ENCODE peak calls at places on chromosome 1, in seven cellular contexts. Q is A549; L is stimulated activated CD8-positive, alpha-beta memory T cell treated with anti-CD3 and anti-CD28 coated beads, Interleukin-12 subunit alpha, Interleukin-12 subunit beta, amount 100 ng/mL, for 1 hour; E is EL; K is astrocyte of the spinal cord; W is iris pigment epithelial cell; J is fibroblast of pulmonary artery. B is an unnamed sample.
A peak's percentile ranks its signal among the peaks of the same experiment; 100 is the strongest.

GRCh38 chr1:161727343-161727924 is 6.1 kb downstream of the FCRLB start:
- DNase-seq in Q (no peak), L (peak; percentile 8), K (peak; percentile 87), W (peak; percentile 90), E (peak; percentile 78), J (peak; percentile 69), B (peak; percentile 35)

GRCh38 chr1:218828125-218828650 is 345.5 kb upstream of the LYPLAL1 start:
- DNase-seq in K (no peak), L (no peak), Q (no peak), J (no peak), W (no peak), E (no peak), B (peak; percentile 11)

GRCh38 chr1:24899581-24900485 is 30.2 kb downstream of the RUNX3 start:
- DNase-seq in L (no peak), W (no peak), J (no peak), Q (no peak), E (no peak), K (no peak), B (no peak)

GRCh38 chr1:235093685-235094592 is 34.7 kb downstream of the TOMM20 start:
- DNase-seq in K (peak; percentile 72), L (peak; percentile 70), W (peak; percentile 59), E (peak; percentile 67), Q (peak; percentile 78), J (peak; percentile 73), B (peak; percentile 71)

GRCh38 chr1:212225416-212225815 is 59.8 kb upstream of the PPP2R5A start:
- DNase-seq in J (no peak), Q (no peak), K (no peak), L (peak; percentile 9), E (no peak), W (no peak), B (no peak)

GRCh38 chr1:103123321-103123720 is 15.0 kb upstream of the COL11A1 start:
- DNase-seq in W (no peak), Q (no peak), E (no peak), J (no peak), L (no peak), K (no peak), B (no peak)

GRCh38 chr1:205933672-205934618 is 9.3 kb downstream of the SLC26A9 start:
- DNase-seq in W (peak; percentile 59), E (peak; percentile 80), K (peak; percentile 77), Q (peak; percentile 91), J (peak; percentile 84), L (no peak), B (peak; percentile 83)

GRCh38 chr1:107795994-107796393 is 169.0 kb downstream of the VAV3 start:
- DNase-seq in L (no peak), W (no peak), E (no peak), Q (no peak), J (no peak), K (no peak), B (no peak)

GRCh38 chr1:203985044-203985443 is 87.9 kb upstream of the SOX13 start:
- DNase-seq in J (no peak), Q (no peak), K (no peak), W (no peak), L (no peak), E (peak; percentile 24), B (no peak)

GRCh38 chr1:36486436-36487335 is 4.0 kb upstream of the CSF3R start:
- DNase-seq in W (peak; percentile 85), E (no peak), Q (peak; percentile 93), L (no peak), K (no peak), J (peak; percentile 46), B (no peak)

GRCh38 chr1:24199291-24199900 is 12.3 kb upstream of the IFNLR1 start:
- DNase-seq in J (peak; percentile 71), Q (peak; percentile 61), W (peak; percentile 46), L (peak; percentile 56), E (peak; percentile 65), K (peak; percentile 56), B (peak; percentile 60)

GRCh38 chr1:222346955-222347354 is 200.9 kb downstream of the HHIPL2 start:
- DNase-seq in W (no peak), K (no peak), L (no peak), Q (no peak), E (no peak), J (no peak), B (no peak)

GRCh38 chr1:231792634-231793033 is 166.0 kb downstream of the DISC1 start:
- DNase-seq in W (no peak), Q (no peak), K (no peak), L (no peak), J (no peak), E (no peak), B (no peak)

GRCh38 chr1:204073837-204074273 is 940 bp downstream of the SOX13 start:
- DNase-seq in L (no peak), W (peak; percentile 47), Q (peak; percentile 36), K (no peak), E (peak; percentile 34), J (no peak), B (peak; percentile 27)

GRCh38 chr1:180930687-180931086 is 18.0 kb downstream of the KIAA1614 start:
- DNase-seq in Q (no peak), L (no peak), E (no peak), K (no peak), J (no peak), W (no peak), B (no peak)

GRCh38 chr1:116167625-116168276 is 56.6 kb downstream of the MAB21L3 start:
- DNase-seq in K (no peak), W (peak; percentile 26), Q (no peak), E (peak; percentile 18), J (peak; percentile 23), L (no peak), B (peak; percentile 34)

GRCh38 chr1:97138515-97139032 is 417.0 kb downstream of the PTBP2 start:
- DNase-seq in W (no peak), L (no peak), E (no peak), K (no peak), Q (no peak), J (no peak), B (no peak)

GRCh38 chr1:3948344-3948743 is 48.3 kb upstream of the C1orf174 start:
- DNase-seq in K (no peak), W (no peak), Q (no peak), L (no peak), J (no peak), E (no peak), B (peak; percentile 21)

GRCh38 chr1:61636814-61637213 is 88.1 kb downstream of the TM2D1 start:
- DNase-seq in J (no peak), L (no peak), Q (no peak), K (no peak), W (no peak), E (no peak), B (no peak)

GRCh38 chr1:185676969-185677368 is 57.2 kb upstream of the HMCN1 start:
- DNase-seq in W (no peak), E (no peak), K (no peak), L (no peak), J (no peak), Q (no peak), B (peak; percentile 53)

GRCh38 chr1:3030663-3031381 is 9.6 kb downstream of the ACTRT2 start:
- DNase-seq in E (no peak), K (no peak), Q (no peak), L (no peak), J (no peak), W (no peak), B (no peak)

GRCh38 chr1:235920596-235921375 is 54.1 kb upstream of the LYST start:
- DNase-seq in Q (no peak), J (no peak), K (no peak), E (peak; percentile 61), L (no peak), W (no peak), B (peak; percentile 38)

GRCh38 chr1:59990470-59990869 is 63.9 kb upstream of the CYP2J2 start:
- DNase-seq in J (no peak), K (no peak), L (no peak), W (no peak), E (no peak), Q (no peak), B (no peak)

GRCh38 chr1:228786361-228787129 is 51.3 kb downstream of the RHOU start:
- DNase-seq in L (no peak), K (no peak), E (no peak), W (no peak), J (no peak), Q (no peak), B (no peak)

GRCh38 chr1:42953182-42954180 is 5.2 kb downstream of the SLC2A1 start:
- DNase-seq in W (no peak), J (no peak), Q (peak; percentile 2), L (no peak), K (no peak), E (no peak), B (peak; percentile 5)